ENCODE peak calls at places on chromosomes 5 and 9, in four cellular contexts. P, F, Q and X are unnamed samples.

GRCh38 chr5:78745985-78746384 is 97.4 kb upstream of the LHFPL2 start:
- DNase-seq in P (no peak), F (no peak), Q (no peak), X (peak; percentile 37)

GRCh38 chr5:34791761-34792244 is 47.2 kb upstream of the TTC23L start:
- DNase-seq in Q (no peak), F (no peak), P (no peak), X (peak; percentile 80)

GRCh38 chr9:129559506-129559881 is 61.4 kb downstream of the C9orf50 start:
- DNase-seq in P (no peak), F (no peak), Q (no peak), X (no peak)

GRCh38 chr5:15489571-15490235 is 10.3 kb upstream of the FBXL7 start:
- DNase-seq in Q (no peak), P (peak; percentile 57), F (no peak), X (no peak)

GRCh38 chr5:106956901-106957300 is 713.8 kb downstream of the EFNA5 start:
- DNase-seq in P (no peak), F (no peak), Q (no peak), X (no peak)

GRCh38 chr9:37972346-37972745 is 68.4 kb upstream of the SLC25A51 start:
- DNase-seq in Q (no peak), F (no peak), P (peak; percentile 33), X (peak; percentile 56)

GRCh38 chr9:69898714-69899209 is 78.1 kb downstream of the CFAP95 start:
- DNase-seq in Q (no peak), P (peak; percentile 89), F (no peak), X (peak; percentile 79)

GRCh38 chr9:114674798-114675554 is 7.0 kb downstream of the TEX48 start:
- DNase-seq in Q (no peak), P (no peak), F (no peak), X (no peak)

GRCh38 chr5:134136771-134137170 is 22.3 kb downstream of the TCF7 start:
- DNase-seq in Q (no peak), P (no peak), F (no peak), X (no peak)

GRCh38 chr9:123000371-123001068 is 32.9 kb upstream of the GPR21 start:
- DNase-seq in Q (no peak), P (no peak), F (no peak), X (peak; percentile 29)

GRCh38 chr9:21993893-21994525 is at the start of gene CDKN2A:
- DNase-seq in F (peak; percentile 41), P (peak; percentile 53), Q (peak; percentile 63), X (no peak)

GRCh38 chr5:137751869-137752491 is 2.2 kb downstream of the HNRNPA0 start:
- DNase-seq in Q (peak; percentile 44), P (peak; percentile 80), F (no peak), X (peak; percentile 91)

GRCh38 chr5:8270246-8270645 is 401.3 kb downstream of the MTRR start:
- DNase-seq in P (no peak), Q (no peak), F (no peak), X (no peak)

GRCh38 chr5:142542906-142543305 is 143.0 kb downstream of the FGF1 start:
- DNase-seq in P (no peak), F (no peak), Q (no peak), X (peak; percentile 82)

GRCh38 chr9:11779971-11780370 is 913.2 kb upstream of the TYRP1 start:
- DNase-seq in P (no peak), F (no peak), Q (no peak), X (no peak)

GRCh38 chr5:9456435-9457042 is 89.3 kb downstream of the SEMA5A start:
- DNase-seq in P (no peak), Q (no peak), F (no peak), X (peak; percentile 74)

GRCh38 chr9:8430945-8431344 is 631.4 kb upstream of the DMAC1 start:
- DNase-seq in Q (no peak), P (no peak), F (no peak), X (no peak)

GRCh38 chr5:4832491-4832890 is 307.6 kb upstream of the ADAMTS16 start:
- DNase-seq in P (no peak), Q (no peak), F (no peak), X (no peak)

GRCh38 chr5:1299511-1299850 is 4.6 kb upstream of the TERT start:
- DNase-seq in F (no peak), Q (no peak), P (no peak), X (no peak)

GRCh38 chr9:91131433-91131839 is 230.3 kb downstream of the AUH start:
- DNase-seq in P (peak; percentile 92), Q (peak; percentile 72), F (peak; percentile 42), X (peak; percentile 96)